ENCODE peak calls at places on chromosomes 5 and 9, in seven cellular contexts. H, O, X, R, T, L and V are unnamed samples.

GRCh38 chr5:431711-432050 is 11.3 kb upstream of the EXOC3 start:
- DNase-seq in H (no peak), O (no peak), X (no peak), R (no peak), T (no peak), L (no peak), V (no peak)

GRCh38 chr9:4614627-4615026 is 47.5 kb upstream of the PLPP6 start:
- DNase-seq in H (no peak), O (no peak), X (no peak), R (peak; percentile 74), T (no peak), L (no peak), V (no peak)

GRCh38 chr5:9653811-9654210 is 23.7 kb upstream of the TAS2R1 start:
- DNase-seq in H (no peak), O (peak; percentile 89), X (peak; percentile 97), R (peak; percentile 97), T (no peak), L (no peak), V (no peak)

GRCh38 chr5:120405923-120406322 is 58.2 kb upstream of the PRR16 start:
- DNase-seq in H (peak; percentile 66), O (peak; percentile 93), X (peak; percentile 88), R (peak; percentile 50), T (no peak), L (no peak), V (no peak)

GRCh38 chr5:7856855-7857254 is 5.9 kb upstream of the CFAP90 start:
- DNase-seq in H (peak; percentile 13), O (no peak), X (peak; percentile 28), R (peak; percentile 49), T (peak; percentile 85), L (peak; percentile 77), V (peak; percentile 42)

GRCh38 chr5:1789838-1790462 is 9.7 kb downstream of the MRPL36 start:
- DNase-seq in H (peak; percentile 80), O (peak; percentile 95), X (peak; percentile 96), R (peak; percentile 84), T (no peak), L (no peak), V (no peak)

GRCh38 chr9:112112941-112113399 is 62.1 kb downstream of the SUSD1 start:
- DNase-seq in H (no peak), O (no peak), X (no peak), R (peak; percentile 78), T (peak; percentile 78), L (peak; percentile 49), V (peak; percentile 13)

GRCh38 chr9:119898316-119898715 is 529.1 kb upstream of the BRINP1 start:
- DNase-seq in H (no peak), O (no peak), X (no peak), R (no peak), T (no peak), L (no peak), V (no peak)

GRCh38 chr9:98031935-98032334 is 24.6 kb upstream of the NANS start:
- DNase-seq in H (no peak), O (peak; percentile 60), X (peak; percentile 90), R (peak; percentile 70), T (no peak), L (peak; percentile 73), V (no peak)

GRCh38 chr5:135033026-135033861 is 784 bp downstream of the PITX1 start:
- DNase-seq in H (peak; percentile 30), O (no peak), X (peak; percentile 56), R (peak; percentile 54), T (peak; percentile 81), L (peak; percentile 70), V (peak; percentile 55)

GRCh38 chr9:80294955-80295354 is 723.2 kb downstream of the TLE4 start:
- DNase-seq in H (no peak), O (no peak), X (no peak), R (no peak), T (no peak), L (no peak), V (no peak)

GRCh38 chr5:135009736-135010501 is 24.1 kb downstream of the PITX1 start:
- DNase-seq in H (no peak), O (no peak), X (no peak), R (no peak), T (no peak), L (no peak), V (no peak)

GRCh38 chr9:35054871-35055644 is 17.4 kb downstream of the VCP start:
- DNase-seq in H (no peak), O (no peak), X (no peak), R (no peak), T (no peak), L (no peak), V (no peak)

GRCh38 chr9:91711755-91712591 is 238.1 kb downstream of the ROR2 start:
- DNase-seq in H (no peak), O (peak; percentile 74), X (peak; percentile 37), R (peak; percentile 39), T (no peak), L (peak; percentile 52), V (peak; percentile 30)

GRCh38 chr5:164600166-164600715 is 1094.8 kb downstream of the MAT2B start:
- DNase-seq in H (no peak), O (peak; percentile 17), X (peak; percentile 86), R (no peak), T (no peak), L (no peak), V (no peak)

GRCh38 chr5:1795931-1796330 is 3.7 kb downstream of the MRPL36 start:
- DNase-seq in H (no peak), O (no peak), X (no peak), R (no peak), T (no peak), L (no peak), V (no peak)

GRCh38 chr9:35749515-35750255 is 598 bp downstream of the RGP1 start:
- DNase-seq in H (peak; percentile 60), O (no peak), X (no peak), R (peak; percentile 57), T (peak; percentile 70), L (peak; percentile 76), V (peak; percentile 14)

GRCh38 chr9:131290039-131290766 is 680 bp downstream of the PLPP7 start:
- DNase-seq in H (no peak), O (no peak), X (no peak), R (no peak), T (no peak), L (no peak), V (no peak)
- H3K4me3 ChIP-seq in H (peak overlapping the region; percentile 22), O (peak overlapping the region; percentile 53), X (no peak overlapping the region), R (no peak overlapping the region), T (no peak overlapping the region), L (no peak overlapping the region), V (no peak overlapping the region)

DNA sequence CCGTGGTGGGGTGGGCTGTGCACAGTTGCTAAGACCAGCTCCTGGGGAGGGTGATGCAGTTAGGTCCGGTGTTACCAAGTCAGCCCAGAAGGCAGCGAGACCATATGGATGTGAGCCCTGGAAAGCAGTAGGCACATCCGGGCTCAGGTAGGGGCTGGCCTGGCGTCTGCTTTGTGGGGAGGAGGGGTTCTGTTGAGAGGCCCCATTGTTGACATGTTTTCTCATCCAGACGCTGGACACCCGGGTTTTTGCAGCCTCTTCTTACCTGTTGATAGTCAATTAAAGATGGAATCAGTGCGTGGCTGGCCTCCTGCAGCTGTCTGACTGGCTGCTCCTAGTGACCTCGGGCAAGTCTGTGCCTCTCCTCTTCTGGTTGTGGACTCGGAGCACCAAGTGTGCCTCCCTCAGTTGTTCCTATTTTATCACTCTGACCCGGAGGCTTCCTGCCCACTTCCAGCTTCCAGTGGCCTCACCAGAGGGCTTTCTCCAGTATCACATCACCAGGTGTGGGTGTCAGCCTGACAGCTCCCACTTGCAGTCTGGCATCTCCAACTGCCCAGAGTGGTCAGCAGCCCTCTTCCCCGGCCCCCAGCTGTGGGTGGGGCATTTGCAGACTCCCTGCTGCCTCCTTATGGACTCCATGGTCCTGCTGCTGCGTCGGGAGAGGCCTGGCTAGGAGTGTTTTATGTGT is 90.8 kb downstream of the EHMT1 start:
- DNase-seq in H (no peak), O (no peak), X (no peak), R (no peak), T (no peak), L (no peak), V (no peak)
- H4K20me1 ChIP-seq in H (peaks cover 2% of the 10 kb centered on the region), O (peaks cover 75% of the 10 kb centered on the region), X (peaks cover 55% of the 10 kb centered on the region), R (no peaks in the 10 kb centered on the region), T (peaks cover 57% of the 10 kb centered on the region), L (no peaks in the 10 kb centered on the region), V (peaks cover 42% of the 10 kb centered on the region)

GRCh38 chr5:142104491-142104890 is 4.1 kb upstream of the NDFIP1 start:
- DNase-seq in H (no peak), O (no peak), X (no peak), R (no peak), T (no peak), L (peak; percentile 38), V (peak; percentile 21)
- H2AFZ ChIP-seq in H (no peak overlapping the region), O (no peak overlapping the region), X (no peak overlapping the region), R (no peak overlapping the region), T (no peak overlapping the region), L (no peak overlapping the region), V (peak overlapping the region; percentile 45)

DNA sequence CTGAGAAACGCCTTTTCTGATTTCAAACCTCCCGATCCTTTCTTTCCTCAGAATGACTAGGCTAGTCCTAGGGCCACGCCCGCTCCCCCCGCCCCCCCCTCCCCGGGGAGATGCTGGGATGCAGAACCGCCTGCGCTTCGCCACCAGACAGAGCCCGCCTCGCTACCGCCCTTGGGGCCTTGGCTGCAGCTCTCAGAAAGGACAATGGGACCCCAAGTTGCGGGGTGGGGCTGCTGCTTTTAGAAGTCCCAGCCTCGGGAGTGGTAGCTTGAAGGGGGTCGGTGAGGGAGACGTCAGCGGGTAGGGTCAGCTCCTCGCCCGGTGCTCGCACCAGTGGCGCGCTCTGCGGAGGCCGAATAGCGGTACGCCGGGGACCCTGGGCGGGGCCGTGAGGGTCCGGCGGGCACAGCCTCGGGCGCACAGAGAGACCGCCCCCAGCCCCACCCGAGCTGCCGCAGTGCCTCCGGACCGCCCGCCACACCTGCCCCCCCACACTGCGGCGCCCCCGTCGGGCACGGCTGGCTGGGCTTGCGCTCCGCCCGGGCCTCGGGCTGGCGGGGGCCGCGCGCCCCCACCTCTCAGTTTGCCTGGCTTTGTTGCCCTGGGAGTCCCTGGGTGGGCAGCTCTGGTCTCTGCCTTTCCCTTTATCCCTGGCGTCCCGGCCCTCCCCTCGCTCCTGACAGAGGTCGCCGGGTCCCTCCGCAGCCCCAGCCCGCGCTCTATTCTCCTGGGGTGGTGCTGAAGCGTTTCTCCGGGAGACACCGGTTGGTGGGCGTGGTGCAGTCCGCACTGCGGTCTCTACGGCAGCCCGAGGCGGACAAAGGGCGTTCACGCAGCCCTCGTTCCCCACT is 1.1 kb downstream of the MAP1B start:
- DNase-seq in H (peak; percentile 81), O (peak; percentile 58), X (peak; percentile 67), R (peak; percentile 88), T (peak; percentile 94), L (peak; percentile 19), V (no peak)
- H3K4me3 ChIP-seq in H (peak overlapping the region; percentile 91), O (peak overlapping the region; percentile 94), X (peak overlapping the region; percentile 97), R (peak overlapping the region; percentile 88), T (peak overlapping the region; percentile 90), L (no peak overlapping the region), V (no peak overlapping the region)